ENCODE peak calls at places on chromosome 14, in ten cellular contexts. X is breast epithelium, D is astrocyte of the cerebellum, L is MM.1S, P is psoas muscle, I is HCT116, T is cardiac muscle cell, W is choroid plexus epithelial cell, N is HFF-Myc, K is heart left ventricle. M is an unnamed sample.
A peak's percentile ranks its signal among the peaks of the same experiment; 100 is the strongest.

GRCh38 chr14:80621701-80622100 is 319.8 kb downstream of the CEP128 start:
- DNase-seq in X (no peak), D (no peak), L (no peak), P (no peak), I (peak; percentile 16), T (peak; percentile 64), W (peak; percentile 88), N (peak; percentile 77), K (no peak), M (no peak)

GRCh38 chr14:104362761-104363605 is 216.6 kb upstream of the C14orf180 start:
- DNase-seq in X (no peak), D (no peak), L (no peak), P (no peak), I (no peak), T (no peak), W (no peak), N (no peak), K (no peak), M (no peak)

GRCh38 chr14:27553820-27554219 is 956.0 kb upstream of the NOVA1 start:
- DNase-seq in X (no peak), D (no peak), L (no peak), P (no peak), I (no peak), T (peak; percentile 0), W (no peak), N (no peak), K (no peak), M (no peak)

GRCh38 chr14:35342160-35343010 is 50.2 kb downstream of the PSMA6 start:
- DNase-seq in X (peak; percentile 66), D (no peak), L (no peak), P (peak; percentile 77), I (no peak), T (peak; percentile 42), W (no peak), N (no peak), K (peak; percentile 54), M (peak; percentile 84)

GRCh38 chr14:103834956-103835355 is 12.4 kb downstream of the PPP1R13B start:
- DNase-seq in X (no peak), D (no peak), L (no peak), P (no peak), I (no peak), T (no peak), W (no peak), N (no peak), K (no peak), M (no peak)

GRCh38 chr14:26597136-26598080 is at the start of gene NOVA1:
- DNase-seq in X (no peak), D (no peak), L (no peak), P (peak; percentile 20), I (no peak), T (peak; percentile 21), W (peak; percentile 42), N (no peak), K (peak; percentile 30), M (peak; percentile 25)

GRCh38 chr14:56310643-56311042 is 192.4 kb downstream of the PELI2 start:
- DNase-seq in X (no peak), D (no peak), L (no peak), P (no peak), I (no peak), T (peak; percentile 54), W (peak; percentile 62), N (no peak), K (no peak), M (no peak)

GRCh38 chr14:58777541-58777979 is 139.8 kb downstream of the DACT1 start:
- DNase-seq in X (no peak), D (peak; percentile 8), L (no peak), P (no peak), I (no peak), T (no peak), W (peak; percentile 89), N (peak; percentile 43), K (no peak), M (no peak)

GRCh38 chr14:74593241-74593985 is 18.6 kb downstream of the LTBP2 start:
- DNase-seq in X (no peak), D (no peak), L (no peak), P (no peak), I (no peak), T (peak; percentile 62), W (peak; percentile 62), N (no peak), K (no peak), M (no peak)

GRCh38 chr14:74596747-74597456 is 15.1 kb downstream of the LTBP2 start:
- DNase-seq in X (no peak), D (no peak), L (no peak), P (peak; percentile 43), I (no peak), T (peak; percentile 86), W (peak; percentile 68), N (peak; percentile 70), K (no peak), M (no peak)

GRCh38 chr14:74592476-74593191 is 19.4 kb downstream of the LTBP2 start:
- DNase-seq in X (no peak), D (no peak), L (no peak), P (no peak), I (no peak), T (no peak), W (no peak), N (no peak), K (no peak), M (no peak)

GRCh38 chr14:74594021-74594420 is 18.0 kb downstream of the LTBP2 start:
- DNase-seq in X (no peak), D (no peak), L (no peak), P (no peak), I (no peak), T (no peak), W (no peak), N (no peak), K (no peak), M (no peak)

DNA sequence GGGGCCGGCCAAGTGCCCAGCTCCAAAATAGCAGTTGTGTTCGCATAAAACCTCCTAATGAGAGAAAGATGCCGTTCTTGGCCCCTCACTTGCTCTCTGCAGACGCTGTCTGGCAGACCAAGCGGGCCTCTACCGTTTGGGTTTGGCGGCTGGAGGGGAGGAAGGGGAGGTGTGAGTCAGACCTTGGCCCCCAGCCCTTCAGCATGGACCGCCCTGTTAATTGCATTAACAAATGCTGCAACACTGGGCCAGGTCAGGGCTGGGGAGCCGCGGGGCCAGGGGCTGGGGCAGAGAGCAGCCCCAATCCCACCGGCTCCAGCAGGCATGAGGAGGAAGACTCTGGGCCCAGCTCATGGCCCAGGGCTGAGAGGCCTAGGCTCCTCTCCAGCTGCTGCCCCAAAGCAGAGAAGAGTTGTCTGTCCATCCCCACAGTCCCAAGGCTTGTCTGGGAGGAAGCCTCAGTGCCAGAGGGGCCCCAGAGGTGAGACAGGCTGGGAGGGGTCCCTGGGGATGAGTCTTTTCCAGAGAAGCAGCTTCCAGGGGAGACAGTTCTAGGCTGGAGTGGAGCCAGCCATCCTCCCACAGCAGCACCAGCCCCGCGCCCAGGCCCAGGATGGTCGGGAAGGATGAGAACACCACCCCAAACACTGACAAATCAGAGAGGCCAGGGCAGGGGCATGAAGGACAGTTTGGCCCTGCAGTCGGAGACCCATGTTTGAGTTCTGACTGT is 16.9 kb downstream of the LTBP2 start:
- DNase-seq in X (no peak), D (no peak), L (no peak), P (peak; percentile 82), I (no peak), T (peak; percentile 86), W (peak; percentile 58), N (no peak), K (peak; percentile 87), M (peak; percentile 86)
- TF ChIP-seq CTCF in X (no peak), D (no peak), L (no peak), P (no peak), I (no peak), T (no peak), W (no peak), N (no peak), K (no peak), M (no peak)

DNA sequence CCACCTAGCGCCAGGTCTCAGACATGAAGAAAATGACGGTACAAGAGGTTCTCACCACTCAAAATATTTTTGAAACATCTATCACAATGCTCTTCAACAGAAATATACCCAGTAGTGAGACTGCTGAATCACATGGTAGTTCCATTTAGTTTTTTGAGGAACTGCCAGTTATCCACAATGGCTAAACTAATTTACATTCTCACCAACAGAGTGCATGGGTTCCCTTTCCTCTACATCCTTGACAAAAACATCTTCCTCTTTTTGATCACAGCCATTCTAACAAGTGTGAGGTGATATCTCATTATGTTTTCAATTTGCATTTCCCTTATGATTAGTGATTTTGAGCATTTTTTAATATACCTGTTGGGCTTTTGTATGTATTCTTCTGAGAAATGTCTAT is 5.7 kb upstream of the GPR65 start:
- DNase-seq in X (no peak), D (no peak), L (no peak), P (no peak), I (no peak), T (no peak), W (no peak), N (no peak), K (no peak), M (no peak)
- TF ChIP-seq CTCF in X (no peak), D (no peak), L (no peak), P (no peak), I (no peak), T (no peak), W (no peak), N (no peak), K (no peak), M (no peak)

GRCh38 chr14:106686533-106686932 is 1160.2 kb downstream of the TMEM121 start:
- DNase-seq in X (no peak), D (no peak), L (no peak), P (no peak), I (no peak), T (no peak), W (no peak), N (no peak), K (no peak), M (no peak)

GRCh38 chr14:106679776-106680175 is 1153.4 kb downstream of the TMEM121 start:
- DNase-seq in X (no peak), D (no peak), L (no peak), P (no peak), I (no peak), T (no peak), W (no peak), N (no peak), K (no peak), M (no peak)

DNA sequence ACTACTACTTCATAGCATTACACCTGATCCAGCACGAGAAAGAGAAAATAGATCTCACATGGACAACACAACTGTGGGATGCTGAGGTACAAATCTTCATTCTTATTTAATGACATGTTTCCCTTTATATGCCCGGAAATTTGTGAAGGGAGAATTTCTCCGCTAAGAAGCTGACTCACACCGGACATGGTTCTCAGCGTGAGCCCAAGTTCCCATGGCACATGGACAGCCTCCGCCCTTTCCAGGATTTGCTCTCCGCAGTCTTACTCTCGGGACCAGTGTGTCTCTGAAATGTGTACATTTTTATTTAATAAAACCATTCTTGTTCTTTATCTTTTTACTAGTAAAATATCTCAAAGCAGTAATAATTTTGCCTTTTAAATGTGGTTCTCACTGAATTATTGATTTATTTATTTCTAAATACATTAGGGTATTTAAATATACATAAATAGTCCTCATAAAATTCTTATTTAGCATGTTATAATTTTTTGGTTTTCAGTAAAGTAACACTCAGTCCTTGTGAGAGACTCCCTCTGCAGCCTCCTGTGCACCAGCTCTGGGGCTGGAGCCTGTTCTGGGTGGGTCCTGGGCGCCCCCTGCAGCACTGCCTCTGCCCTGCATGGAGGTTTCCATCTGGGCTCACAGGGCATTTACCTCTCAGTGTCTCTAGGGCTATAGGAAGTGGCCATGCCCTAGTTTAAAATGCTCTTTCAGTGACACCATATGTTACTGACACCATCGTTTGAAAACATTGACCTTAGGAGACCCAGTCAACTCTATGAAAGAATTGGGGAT is 1155.0 kb downstream of the TMEM121 start:
- DNase-seq in X (no peak), D (no peak), L (no peak), P (no peak), I (no peak), T (no peak), W (no peak), N (no peak), K (no peak), M (no peak)
- TF ChIP-seq CTCF in X (no peak), D (no peak), L (peak; percentile 29), P (no peak), I (no peak), T (no peak), W (no peak), N (no peak), K (no peak), M (no peak)

DNA sequence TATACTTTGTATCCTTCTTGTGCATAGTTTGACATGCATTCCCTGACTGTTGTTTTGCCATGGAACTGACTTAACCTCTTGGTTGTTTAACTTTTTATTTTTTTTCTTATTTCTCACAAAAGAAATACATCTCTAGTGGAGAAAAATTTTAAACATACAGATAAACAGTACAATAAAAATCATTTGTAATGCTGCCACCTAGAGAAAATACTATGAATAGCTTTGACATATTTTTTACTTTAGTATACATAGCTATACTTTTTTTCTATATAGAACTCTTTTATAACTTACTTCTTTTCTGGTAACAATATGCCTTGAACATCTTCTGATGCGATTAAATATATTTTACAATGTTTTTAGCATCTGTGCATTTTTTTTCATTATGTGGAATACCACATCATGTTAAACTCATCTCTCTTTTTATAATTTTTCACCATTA is 184.5 kb downstream of the AKAP6 start:
- DNase-seq in X (no peak), D (no peak), L (peak; percentile 7), P (no peak), I (no peak), T (peak; percentile 33), W (peak; percentile 58), N (no peak), K (no peak), M (no peak)
- TF ChIP-seq CTCF in X (peak; percentile 58), D (no peak), L (peak; percentile 30), P (peak; percentile 54), I (peak; percentile 7), T (peak; percentile 41), W (peak; percentile 42), N (no peak), K (peak; percentile 56), M (peak; percentile 53)

M was measured in tibial artery.